ENCODE peak calls at places on chromosomes 11 and 22, in four cellular contexts. One of them, this sample, is unnamed.
A peak's percentile ranks its signal among the peaks of the same experiment; 100 is the strongest.

GRCh38 chr11:62427630-62428233 is 8.9 kb downstream of the SCGB1A1 start:
- DNase-seq in GM04504: no peak
- DNase-seq in activated CD4-positive, alpha-beta T cell treated with anti-CD3 and anti-CD28 coated beads, Interleukin-2, amount 50 U/mL, for 4 hours: no peak
- DNase-seq in AG09309: no peak
- DNase-seq in this sample: peak; percentile 58

GRCh38 chr11:849951-850776 is 7.5 kb downstream of the TSPAN4 start:
- DNase-seq in activated CD4-positive, alpha-beta T cell treated with anti-CD3 and anti-CD28 coated beads, Interleukin-2, amount 50 U/mL, for 4 hours: no peak
- DNase-seq in GM04504: no peak
- DNase-seq in AG09309: no peak
- DNase-seq in this sample: no peak

GRCh38 chr11:100825610-100826009 is 138.5 kb downstream of the ARHGAP42 start:
- DNase-seq in GM04504: no peak
- DNase-seq in activated CD4-positive, alpha-beta T cell treated with anti-CD3 and anti-CD28 coated beads, Interleukin-2, amount 50 U/mL, for 4 hours: no peak
- DNase-seq in AG09309: no peak
- DNase-seq in this sample: no peak

GRCh38 chr11:110130642-110131238 is 37.5 kb downstream of the ZC3H12C start:
- DNase-seq in activated CD4-positive, alpha-beta T cell treated with anti-CD3 and anti-CD28 coated beads, Interleukin-2, amount 50 U/mL, for 4 hours: no peak
- DNase-seq in AG09309: no peak
- DNase-seq in GM04504: no peak
- DNase-seq in this sample: no peak

GRCh38 chr22:26172389-26172990 is 3.2 kb downstream of the SEZ6L start:
- DNase-seq in activated CD4-positive, alpha-beta T cell treated with anti-CD3 and anti-CD28 coated beads, Interleukin-2, amount 50 U/mL, for 4 hours: no peak
- DNase-seq in AG09309: no peak
- DNase-seq in GM04504: peak; percentile 3
- DNase-seq in this sample: no peak

GRCh38 chr11:128884703-128885338 is 6.3 kb upstream of the KCNJ5 start:
- DNase-seq in AG09309: peak; percentile 31
- DNase-seq in GM04504: no peak
- DNase-seq in activated CD4-positive, alpha-beta T cell treated with anti-CD3 and anti-CD28 coated beads, Interleukin-2, amount 50 U/mL, for 4 hours: peak; percentile 44
- DNase-seq in this sample: no peak

GRCh38 chr11:74144592-74144991 is 26.2 kb downstream of the C2CD3 start:
- DNase-seq in GM04504: no peak
- DNase-seq in AG09309: no peak
- DNase-seq in activated CD4-positive, alpha-beta T cell treated with anti-CD3 and anti-CD28 coated beads, Interleukin-2, amount 50 U/mL, for 4 hours: no peak
- DNase-seq in this sample: no peak

GRCh38 chr11:34558211-34558610 is 44.6 kb upstream of the ELF5 start:
- DNase-seq in GM04504: no peak
- DNase-seq in activated CD4-positive, alpha-beta T cell treated with anti-CD3 and anti-CD28 coated beads, Interleukin-2, amount 50 U/mL, for 4 hours: no peak
- DNase-seq in AG09309: no peak
- DNase-seq in this sample: no peak

GRCh38 chr22:46671824-46672432 is 51.7 kb downstream of the GRAMD4 start:
- DNase-seq in GM04504: no peak
- DNase-seq in AG09309: no peak
- DNase-seq in activated CD4-positive, alpha-beta T cell treated with anti-CD3 and anti-CD28 coated beads, Interleukin-2, amount 50 U/mL, for 4 hours: no peak
- DNase-seq in this sample: no peak

GRCh38 chr11:75768909-75769771 is 562 bp downstream of the DGAT2 start:
- DNase-seq in GM04504: no peak
- DNase-seq in activated CD4-positive, alpha-beta T cell treated with anti-CD3 and anti-CD28 coated beads, Interleukin-2, amount 50 U/mL, for 4 hours: no peak
- DNase-seq in AG09309: no peak
- DNase-seq in this sample: no peak

GRCh38 chr22:18970180-18970947 is 34.3 kb upstream of the PRODH start:
- DNase-seq in AG09309: no peak
- DNase-seq in activated CD4-positive, alpha-beta T cell treated with anti-CD3 and anti-CD28 coated beads, Interleukin-2, amount 50 U/mL, for 4 hours: no peak
- DNase-seq in GM04504: no peak
- DNase-seq in this sample: no peak

GRCh38 chr22:38755911-38756532 is at the start of gene SUN2:
- DNase-seq in activated CD4-positive, alpha-beta T cell treated with anti-CD3 and anti-CD28 coated beads, Interleukin-2, amount 50 U/mL, for 4 hours: peak; percentile 94
- DNase-seq in AG09309: no peak
- DNase-seq in GM04504: peak; percentile 63
- DNase-seq in this sample: no peak

GRCh38 chr11:45322891-45323597 is 36.9 kb upstream of the SYT13 start:
- DNase-seq in GM04504: no peak
- DNase-seq in activated CD4-positive, alpha-beta T cell treated with anti-CD3 and anti-CD28 coated beads, Interleukin-2, amount 50 U/mL, for 4 hours: no peak
- DNase-seq in AG09309: no peak
- DNase-seq in this sample: no peak

GRCh38 chr11:17898782-17899181 is 114.1 kb downstream of the SERGEF start:
- DNase-seq in AG09309: no peak
- DNase-seq in activated CD4-positive, alpha-beta T cell treated with anti-CD3 and anti-CD28 coated beads, Interleukin-2, amount 50 U/mL, for 4 hours: no peak
- DNase-seq in GM04504: no peak
- DNase-seq in this sample: no peak

GRCh38 chr22:45869448-45869847 is 107.5 kb downstream of the WNT7B start:
- DNase-seq in GM04504: no peak
- DNase-seq in AG09309: no peak
- DNase-seq in activated CD4-positive, alpha-beta T cell treated with anti-CD3 and anti-CD28 coated beads, Interleukin-2, amount 50 U/mL, for 4 hours: no peak
- DNase-seq in this sample: no peak

GRCh38 chr11:9838961-9839360 is 175.1 kb downstream of the SWAP70 start:
- DNase-seq in activated CD4-positive, alpha-beta T cell treated with anti-CD3 and anti-CD28 coated beads, Interleukin-2, amount 50 U/mL, for 4 hours: no peak
- DNase-seq in GM04504: no peak
- DNase-seq in AG09309: no peak
- DNase-seq in this sample: no peak

GRCh38 chr22:36471341-36471821 is 10.1 kb downstream of the TXN2 start:
- DNase-seq in GM04504: no peak
- DNase-seq in AG09309: no peak
- DNase-seq in activated CD4-positive, alpha-beta T cell treated with anti-CD3 and anti-CD28 coated beads, Interleukin-2, amount 50 U/mL, for 4 hours: no peak
- DNase-seq in this sample: no peak

GRCh38 chr11:35892166-35892565 is 51.7 kb upstream of the LDLRAD3 start:
- DNase-seq in AG09309: no peak
- DNase-seq in activated CD4-positive, alpha-beta T cell treated with anti-CD3 and anti-CD28 coated beads, Interleukin-2, amount 50 U/mL, for 4 hours: no peak
- DNase-seq in GM04504: no peak
- DNase-seq in this sample: no peak

GRCh38 chr11:68256331-68256741 is 15.4 kb downstream of the C11orf24 start:
- DNase-seq in AG09309: no peak
- DNase-seq in GM04504: no peak
- DNase-seq in activated CD4-positive, alpha-beta T cell treated with anti-CD3 and anti-CD28 coated beads, Interleukin-2, amount 50 U/mL, for 4 hours: no peak
- DNase-seq in this sample: no peak

GRCh38 chr11:66721939-66722338 is 7.1 kb downstream of the SPTBN2 start:
- DNase-seq in GM04504: no peak
- DNase-seq in AG09309: no peak
- DNase-seq in activated CD4-positive, alpha-beta T cell treated with anti-CD3 and anti-CD28 coated beads, Interleukin-2, amount 50 U/mL, for 4 hours: no peak
- DNase-seq in this sample: no peak

GRCh38 chr11:47907499-47907898 is 59.3 kb upstream of the NUP160 start:
- DNase-seq in GM04504: no peak
- DNase-seq in AG09309: peak; percentile 84
- DNase-seq in activated CD4-positive, alpha-beta T cell treated with anti-CD3 and anti-CD28 coated beads, Interleukin-2, amount 50 U/mL, for 4 hours: no peak
- DNase-seq in this sample: no peak

GRCh38 chr11:131640320-131640719 is 269.9 kb downstream of the NTM start:
- DNase-seq in activated CD4-positive, alpha-beta T cell treated with anti-CD3 and anti-CD28 coated beads, Interleukin-2, amount 50 U/mL, for 4 hours: no peak
- DNase-seq in AG09309: no peak
- DNase-seq in GM04504: no peak
- DNase-seq in this sample: no peak

GRCh38 chr22:28014141-28015055 is 95.3 kb upstream of the PITPNB start:
- DNase-seq in AG09309: no peak
- DNase-seq in GM04504: no peak
- DNase-seq in activated CD4-positive, alpha-beta T cell treated with anti-CD3 and anti-CD28 coated beads, Interleukin-2, amount 50 U/mL, for 4 hours: no peak
- DNase-seq in this sample: no peak

GRCh38 chr11:114438303-114438702 is 964 bp upstream of the REXO2 start:
- DNase-seq in activated CD4-positive, alpha-beta T cell treated with anti-CD3 and anti-CD28 coated beads, Interleukin-2, amount 50 U/mL, for 4 hours: no peak
- DNase-seq in AG09309: no peak
- DNase-seq in GM04504: no peak
- DNase-seq in this sample: no peak

GRCh38 chr11:2567026-2567671 is 122.3 kb downstream of the KCNQ1 start:
- DNase-seq in GM04504: no peak
- DNase-seq in activated CD4-positive, alpha-beta T cell treated with anti-CD3 and anti-CD28 coated beads, Interleukin-2, amount 50 U/mL, for 4 hours: no peak
- DNase-seq in AG09309: no peak
- DNase-seq in this sample: no peak

GRCh38 chr11:96215094-96215782 is 127.8 kb downstream of the MAML2 start:
- DNase-seq in AG09309: no peak
- DNase-seq in GM04504: no peak
- DNase-seq in activated CD4-positive, alpha-beta T cell treated with anti-CD3 and anti-CD28 coated beads, Interleukin-2, amount 50 U/mL, for 4 hours: no peak
- DNase-seq in this sample: no peak

GRCh38 chr11:116852261-116853125 is 15.1 kb upstream of the APOA1 start:
- DNase-seq in GM04504: no peak
- DNase-seq in activated CD4-positive, alpha-beta T cell treated with anti-CD3 and anti-CD28 coated beads, Interleukin-2, amount 50 U/mL, for 4 hours: no peak
- DNase-seq in AG09309: peak; percentile 69
- DNase-seq in this sample: peak; percentile 57

GRCh38 chr11:128948583-128948982 is 5.9 kb upstream of the TP53AIP1 start:
- DNase-seq in activated CD4-positive, alpha-beta T cell treated with anti-CD3 and anti-CD28 coated beads, Interleukin-2, amount 50 U/mL, for 4 hours: no peak
- DNase-seq in AG09309: no peak
- DNase-seq in GM04504: no peak
- DNase-seq in this sample: no peak

GRCh38 chr11:72069787-72070251 is 10.5 kb downstream of the NUMA1 start:
- DNase-seq in GM04504: peak; percentile 75
- DNase-seq in AG09309: peak; percentile 40
- DNase-seq in activated CD4-positive, alpha-beta T cell treated with anti-CD3 and anti-CD28 coated beads, Interleukin-2, amount 50 U/mL, for 4 hours: no peak
- DNase-seq in this sample: peak; percentile 65

GRCh38 chr22:17552737-17553136 is 10.6 kb upstream of the SLC25A18 start:
- DNase-seq in GM04504: no peak
- DNase-seq in activated CD4-positive, alpha-beta T cell treated with anti-CD3 and anti-CD28 coated beads, Interleukin-2, amount 50 U/mL, for 4 hours: no peak
- DNase-seq in AG09309: no peak
- DNase-seq in this sample: no peak

GRCh38 chr11:64419818-64420485 is 61.0 kb downstream of the RPS6KA4 start:
- DNase-seq in GM04504: no peak
- DNase-seq in AG09309: no peak
- DNase-seq in activated CD4-positive, alpha-beta T cell treated with anti-CD3 and anti-CD28 coated beads, Interleukin-2, amount 50 U/mL, for 4 hours: no peak
- DNase-seq in this sample: peak; percentile 44

GRCh38 chr11:70496591-70497535 is 98.5 kb downstream of the CTTN start:
- DNase-seq in AG09309: no peak
- DNase-seq in GM04504: no peak
- DNase-seq in activated CD4-positive, alpha-beta T cell treated with anti-CD3 and anti-CD28 coated beads, Interleukin-2, amount 50 U/mL, for 4 hours: no peak
- DNase-seq in this sample: no peak

This sample was measured in GM04503.